ENCODE peak calls at places on chromosomes 6 and 20, in six cellular contexts. O is fibroblast of pulmonary artery; E is activated T-helper 1 cell treated with anti-CD3 and anti-CD28 coated beads, Interleukin-12 subunit alpha, Interleukin-12 subunit beta, Interleukin-2, Interleukin-4 antibody, amounts not matched to agents 30 ng/mL and 10 ng/mL and 1 ng/mL, durations not matched to agents 14 hours and 24 hours and 36 hours; P is sciatic nerve; X is ACHN; T is osteocyte. F is an unnamed sample.

GRCh38 chr20:3103369-3104032 is 19.0 kb upstream of the AVP start:
- DNase-seq in T (no peak), E (no peak), O (no peak), X (no peak), P (no peak), F (no peak)

GRCh38 chr20:36339646-36340592 is 33.8 kb downstream of the DLGAP4 start:
- DNase-seq in T (no peak), P (no peak), E (no peak), O (no peak), X (no peak), F (no peak)

GRCh38 chr6:130431346-130431745 is 65.5 kb downstream of the TMEM200A start:
- DNase-seq in T (no peak), P (no peak), X (no peak), E (no peak), O (no peak), F (no peak)

GRCh38 chr20:37194616-37195015 is 15.3 kb upstream of the MROH8 start:
- DNase-seq in P (peak), X (no peak), E (peak), T (no peak), O (no peak), F (no peak)

GRCh38 chr6:15577550-15578171 is 85.2 kb downstream of the DTNBP1 start:
- DNase-seq in T (peak), O (no peak), P (no peak), E (no peak), X (no peak), F (no peak)

GRCh38 chr20:32583581-32584045 is 1.5 kb downstream of the NOL4L start:
- DNase-seq in P (no peak), X (no peak), O (no peak), E (no peak), T (no peak), F (no peak)

GRCh38 chr6:113560376-113560775 is 296.8 kb upstream of the MARCKS start:
- DNase-seq in P (no peak), O (no peak), X (no peak), T (no peak), E (no peak), F (no peak)

GRCh38 chr6:153424719-153425400 is 293.8 kb upstream of the RGS17 start:
- DNase-seq in E (no peak), T (no peak), O (no peak), P (no peak), X (no peak), F (no peak)

GRCh38 chr6:46921059-46921458 is 679 bp downstream of the ADGRF5 start:
- DNase-seq in P (no peak), T (no peak), O (no peak), E (no peak), X (no peak), F (no peak)

GRCh38 chr6:132411296-132411695 is 10.0 kb upstream of the MOXD1 start:
- DNase-seq in O (no peak), P (no peak), T (no peak), X (no peak), E (no peak), F (no peak)

GRCh38 chr6:106609699-106610098 is 19.6 kb downstream of the RTN4IP1 start:
- DNase-seq in O (no peak), E (no peak), P (no peak), T (no peak), X (peak), F (no peak)

GRCh38 chr20:59718071-59718470 is 113.7 kb downstream of the PHACTR3 start:
- DNase-seq in P (no peak), T (peak), E (no peak), O (no peak), X (no peak), F (no peak)

GRCh38 chr6:117329926-117330325 is 64.6 kb downstream of the VGLL2 start:
- DNase-seq in T (no peak), O (no peak), X (no peak), E (no peak), P (no peak), F (no peak)

GRCh38 chr6:39980839-39981580 is 46.7 kb upstream of the MOCS1 start:
- DNase-seq in E (peak), T (no peak), X (peak), O (peak), P (no peak), F (no peak)

F was measured in GM12864.